ENCODE peak calls at places on chromosomes 2 and 18, in five cellular contexts. Z, L, B, E and H are unnamed samples.

GRCh38 chr2:163401481-163401880 is 334.3 kb downstream of the FIGN start:
- DNase-seq in Z (no peak), L (no peak), B (no peak), E (no peak), H (no peak)

GRCh38 chr2:45433363-45433762 is 177.7 kb downstream of the SRBD1 start:
- DNase-seq in Z (no peak), L (no peak), B (no peak), E (no peak), H (no peak)

GRCh38 chr2:130185896-130186295 is 3.8 kb downstream of the MZT2B start:
- DNase-seq in Z (no peak), L (no peak), B (no peak), E (no peak), H (no peak)

GRCh38 chr2:147049888-147050446 is 794.9 kb upstream of the ACVR2A start:
- DNase-seq in Z (no peak), L (no peak), B (no peak), E (no peak), H (no peak)

GRCh38 chr2:235270951-235271350 is 222.9 kb upstream of the AGAP1 start:
- DNase-seq in Z (no peak), L (no peak), B (peak; percentile 25), E (no peak), H (no peak)

GRCh38 chr2:223102040-223102899 is 50.3 kb downstream of the KCNE4 start:
- DNase-seq in Z (no peak), L (no peak), B (no peak), E (peak; percentile 2), H (no peak)

GRCh38 chr2:10438688-10439087 is 9.4 kb downstream of the ODC1 start:
- DNase-seq in Z (no peak), L (no peak), B (no peak), E (no peak), H (no peak)

GRCh38 chr18:56257215-56257614 is 381.2 kb downstream of the TXNL1 start:
- DNase-seq in Z (no peak), L (no peak), B (peak; percentile 28), E (no peak), H (no peak)

GRCh38 chr2:172086349-172087190 is 1.3 kb downstream of the DLX1 start:
- DNase-seq in Z (peak; percentile 52), L (peak; percentile 55), B (no peak), E (no peak), H (peak; percentile 74)

GRCh38 chr2:144520718-144521487 is 984 bp upstream of the ZEB2 start:
- DNase-seq in Z (no peak), L (no peak), B (no peak), E (no peak), H (no peak)

GRCh38 chr2:29187926-29188325 is 72.7 kb downstream of the CLIP4 start:
- DNase-seq in Z (no peak), L (no peak), B (no peak), E (no peak), H (no peak)

GRCh38 chr2:241841181-241842066 is 17.3 kb downstream of the PDCD1 start:
- DNase-seq in Z (no peak), L (no peak), B (no peak), E (no peak), H (no peak)

DNA sequence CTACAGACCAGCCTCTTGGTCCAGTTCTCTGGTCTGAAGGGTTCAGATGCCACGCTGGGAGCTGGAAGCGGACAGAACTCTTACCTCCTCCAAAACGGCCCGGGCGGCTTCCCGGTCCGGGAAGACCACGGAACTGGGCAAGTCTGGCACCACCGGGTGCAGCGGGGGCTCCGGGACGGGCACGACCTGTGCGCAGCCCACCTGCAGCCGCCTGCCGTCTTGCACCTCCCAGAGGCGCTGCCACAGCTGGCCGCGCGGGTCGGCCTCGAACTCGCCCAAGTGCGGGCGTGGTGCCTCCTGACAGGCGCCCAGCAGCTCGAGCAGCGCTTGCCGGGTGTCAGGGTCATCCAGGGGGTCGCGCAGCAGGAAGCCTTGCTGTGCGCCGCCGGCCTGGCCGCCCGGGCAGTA is 765 bp downstream of the CMPK2 start:
- DNase-seq in Z (no peak), L (no peak), B (no peak), E (no peak), H (no peak)
- TF ChIP-seq JUND in Z (no peak), L (no peak), B (no peak), E (no peak), H (no peak)

GRCh38 chr2:63827749-63828148 is 13.9 kb upstream of the UGP2 start:
- DNase-seq in Z (no peak), L (peak; percentile 92), B (no peak), E (peak; percentile 32), H (no peak)
- TF ChIP-seq JUND in Z (peak; percentile 78), L (peak; percentile 96), B (no peak), E (peak; percentile 52), H (no peak)

DNA sequence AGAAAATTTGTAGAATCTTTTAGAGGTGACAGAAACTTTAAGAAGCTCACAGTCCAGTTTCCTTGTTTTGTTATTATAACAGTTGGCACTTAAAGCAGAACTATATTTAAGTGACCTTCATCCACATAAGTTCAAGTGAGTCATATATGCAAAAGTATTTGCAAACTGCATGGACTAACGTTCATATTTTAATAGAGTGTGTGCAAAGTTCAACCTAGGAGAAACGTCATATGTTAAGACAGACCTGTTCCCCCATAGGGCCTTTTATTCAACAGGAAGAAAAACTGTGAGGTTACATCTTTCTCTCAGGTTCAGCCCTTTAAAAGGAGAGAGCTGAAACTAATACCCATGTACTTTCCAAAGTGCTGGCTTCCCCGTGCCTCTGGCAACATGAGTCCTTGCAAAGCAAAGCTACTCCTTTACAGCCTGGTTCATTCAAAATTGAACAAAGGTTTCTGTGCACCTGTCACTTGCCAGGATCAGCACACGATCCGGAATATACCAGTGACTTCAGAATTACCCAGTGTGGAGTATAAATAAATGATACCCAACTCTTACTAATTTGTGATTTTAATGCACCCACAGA is 280.0 kb upstream of the RAB12 start:
- DNase-seq in Z (no peak), L (peak; percentile 62), B (no peak), E (no peak), H (no peak)
- TF ChIP-seq JUND in Z (no peak), L (no peak), B (no peak), E (no peak), H (no peak)

GRCh38 chr2:64914735-64915509 is 74.3 kb upstream of the SLC1A4 start:
- DNase-seq in Z (no peak), L (no peak), B (peak; percentile 96), E (no peak), H (no peak)
- TF ChIP-seq JUND in Z (no peak), L (no peak), B (peak; percentile 72), E (no peak), H (no peak)

DNA sequence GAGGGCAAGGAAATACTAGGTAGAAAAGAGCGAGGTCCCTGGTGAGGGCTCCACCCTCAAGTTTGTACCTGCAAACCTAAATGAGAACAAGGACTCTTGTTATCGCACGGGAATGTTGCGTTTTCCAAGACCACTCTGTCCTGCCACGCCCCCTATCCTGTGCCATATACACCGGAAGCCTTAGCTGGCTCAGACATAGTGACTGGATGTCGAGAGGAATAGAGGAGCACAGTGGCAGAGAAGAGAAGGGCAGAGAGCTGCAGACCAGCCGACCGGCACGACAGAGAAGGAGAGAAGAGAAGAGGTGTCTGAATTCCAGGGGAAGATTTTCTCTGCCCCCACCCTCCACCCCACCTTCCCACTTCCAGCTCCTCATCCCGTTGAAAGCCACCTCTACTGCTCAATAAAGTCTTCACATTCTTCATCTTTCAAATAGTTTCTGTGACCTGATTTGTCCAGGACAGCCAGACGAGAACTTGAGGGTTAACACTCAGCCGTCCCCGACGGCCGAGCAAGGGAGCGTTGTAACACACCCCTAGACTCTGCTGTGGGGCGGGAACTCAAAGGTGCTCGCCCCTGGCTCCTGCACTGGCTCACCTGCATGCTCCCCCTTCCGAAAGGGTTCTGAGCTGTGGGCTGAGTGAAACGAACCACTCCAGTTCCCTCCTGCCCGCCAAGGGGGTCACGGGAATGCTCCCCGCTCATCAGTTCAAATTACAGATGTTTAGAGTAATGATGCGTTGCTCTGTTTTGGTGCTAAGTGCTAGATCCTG is 24.9 kb upstream of the COL3A1 start:
- DNase-seq in Z (no peak), L (no peak), B (no peak), E (no peak), H (no peak)
- TF ChIP-seq JUND in Z (no peak), L (no peak), B (no peak), E (no peak), H (no peak)

GRCh38 chr2:239831272-239831731 is 193.8 kb downstream of the NDUFA10 start:
- DNase-seq in Z (peak; percentile 30), L (no peak), B (no peak), E (no peak), H (no peak)
- TF ChIP-seq JUND in Z (no peak), L (no peak), B (no peak), E (no peak), H (no peak)

GRCh38 chr2:84894758-84895520 is 10.5 kb upstream of the TMSB10 start:
- DNase-seq in Z (no peak), L (no peak), B (no peak), E (no peak), H (no peak)
- TF ChIP-seq JUND in Z (peak; percentile 44), L (no peak), B (no peak), E (no peak), H (no peak)

DNA sequence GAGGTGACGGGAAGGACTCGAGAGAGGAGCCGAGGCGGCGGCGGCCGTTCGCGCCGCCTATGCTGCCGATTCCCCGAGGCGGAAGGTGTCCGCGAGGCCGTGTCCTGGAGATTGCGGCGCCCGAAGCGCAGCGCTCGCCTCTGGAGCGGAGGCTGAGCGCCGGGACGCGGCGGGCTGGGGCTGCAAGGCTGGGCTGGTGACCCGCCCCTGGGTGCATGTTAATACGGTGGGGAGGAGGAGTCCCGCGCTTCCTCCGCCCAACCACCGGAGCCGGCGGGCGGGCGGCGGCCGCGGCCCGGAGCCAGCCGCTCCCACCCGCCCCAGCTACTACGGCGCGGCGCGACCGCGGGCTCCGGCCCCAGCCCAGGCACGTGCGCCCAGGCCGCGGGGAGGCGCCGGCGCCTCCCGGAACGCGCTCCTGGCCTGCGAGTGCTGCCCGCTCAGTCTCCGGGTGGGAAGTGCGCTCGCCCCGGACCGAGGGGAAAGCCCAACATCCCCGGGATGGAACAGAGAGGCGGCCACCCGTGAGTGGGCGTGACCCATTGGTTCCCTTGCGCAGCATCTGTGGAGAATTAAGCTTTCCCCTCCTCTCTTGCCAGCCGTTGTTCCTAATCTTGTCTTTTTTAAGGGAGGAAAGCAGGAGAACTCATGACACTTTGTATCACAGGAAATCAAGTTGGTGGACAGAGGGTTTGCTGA is at the start of gene DLGAP1:
- DNase-seq in Z (peak; percentile 49), L (peak; percentile 1), B (no peak), E (no peak), H (peak; percentile 6)
- TF ChIP-seq JUND in Z (no peak), L (no peak), B (no peak), E (no peak), H (no peak)

GRCh38 chr18:67672142-67672541 is 155.6 kb upstream of the DSEL start:
- DNase-seq in Z (no peak), L (no peak), B (no peak), E (no peak), H (no peak)
- TF ChIP-seq JUND in Z (no peak), L (no peak), B (no peak), E (no peak), H (no peak)

DNA sequence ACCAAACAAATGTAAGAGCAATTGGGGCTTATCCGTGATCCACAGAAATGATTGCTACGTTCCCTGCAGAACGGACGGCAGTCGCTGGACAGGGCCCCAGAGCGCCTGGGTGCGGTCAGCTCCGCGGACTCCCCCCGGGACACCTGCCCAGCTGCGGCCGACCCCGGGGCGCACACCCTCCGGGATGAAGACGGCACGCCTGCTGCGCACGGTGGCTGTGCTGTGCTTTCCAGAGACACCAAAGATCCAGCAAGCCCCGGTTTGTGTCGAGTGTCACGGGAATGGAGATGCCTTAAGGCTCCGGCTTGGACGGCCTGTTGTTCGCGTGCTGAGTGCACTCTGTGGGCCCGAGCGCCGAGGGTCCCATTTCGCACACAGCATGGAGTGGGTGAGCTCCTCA is 616.1 kb upstream of the SALL3 start:
- DNase-seq in Z (no peak), L (no peak), B (no peak), E (no peak), H (no peak)
- TF ChIP-seq JUND in Z (no peak), L (no peak), B (no peak), E (no peak), H (no peak)